ENCODE peak calls at places on chromosomes 3 and 15, in six cellular contexts. E, I, L, B, D and A are unnamed samples.

GRCh38 chr3:63228677-63229076 is 49.4 kb upstream of the SYNPR start:
- DNase-seq in B (no peak), E (peak), L (no peak), D (no peak), I (peak), A (no peak)

GRCh38 chr15:26525096-26525495 is 247.8 kb downstream of the GABRB3 start:
- DNase-seq in E (no peak), D (no peak), B (no peak), L (no peak), I (no peak), A (no peak)

GRCh38 chr3:29627136-29628117 is 346.6 kb downstream of the RBMS3 start:
- DNase-seq in I (no peak), D (no peak), E (no peak), L (no peak), B (no peak), A (no peak)

GRCh38 chr15:100725121-100726069 is 123.0 kb downstream of the ASB7 start:
- DNase-seq in E (no peak), B (no peak), D (peak), I (no peak), L (no peak), A (no peak)

GRCh38 chr3:137084579-137084978 is 126.8 kb downstream of the IL20RB start:
- DNase-seq in I (no peak), E (no peak), L (no peak), B (no peak), D (no peak), A (no peak)

GRCh38 chr3:14319654-14320182 is 82.7 kb upstream of the SLC6A6 start:
- DNase-seq in I (peak), B (peak), E (peak), L (peak), D (peak), A (peak)

GRCh38 chr3:114478806-114479205 is 185.0 kb downstream of the TIGIT start:
- DNase-seq in L (no peak), E (no peak), I (no peak), D (no peak), B (no peak), A (no peak)

GRCh38 chr3:59192473-59192872 is 142.6 kb upstream of the CFAP20DC start:
- DNase-seq in D (no peak), L (no peak), E (no peak), I (no peak), B (no peak), A (no peak)

GRCh38 chr3:29949131-29949530 is 657.3 kb upstream of the TGFBR2 start:
- DNase-seq in I (no peak), D (no peak), B (no peak), L (no peak), E (no peak), A (no peak)

GRCh38 chr3:183762304-183762703 is 63.1 kb downstream of the MAP6D1 start:
- DNase-seq in D (no peak), I (no peak), E (no peak), L (no peak), B (no peak), A (no peak)

GRCh38 chr3:51928438-51928837 is 13.3 kb downstream of the RRP9 start:
- DNase-seq in D (no peak), E (no peak), B (no peak), L (no peak), I (no peak), A (no peak)

GRCh38 chr3:114447545-114447944 is 153.7 kb downstream of the TIGIT start:
- DNase-seq in L (no peak), B (no peak), D (no peak), I (no peak), E (no peak), A (no peak)

GRCh38 chr3:9888540-9888939 is 1.9 kb upstream of the JAGN1 start:
- DNase-seq in I (no peak), B (no peak), L (no peak), D (no peak), E (peak), A (no peak)

GRCh38 chr3:13480340-13481318 is 523 bp downstream of the HDAC11 start:
- DNase-seq in B (no peak), E (no peak), D (no peak), I (no peak), L (no peak), A (no peak)

GRCh38 chr3:190862209-190863118 is at the start of gene GMNC:
- DNase-seq in I (peak), D (peak), L (no peak), B (peak), E (peak), A (no peak)

GRCh38 chr3:178304758-178305157 is 231.5 kb upstream of the KCNMB2 start:
- DNase-seq in I (no peak), B (no peak), L (no peak), D (no peak), E (no peak), A (no peak)

GRCh38 chr3:143613226-143613625 is 235.0 kb downstream of the SLC9A9 start:
- DNase-seq in B (no peak), I (no peak), L (no peak), D (no peak), E (no peak), A (no peak)

GRCh38 chr3:102230057-102230456 is 204.8 kb upstream of the ZPLD1 start:
- DNase-seq in B (no peak), D (no peak), E (no peak), L (no peak), I (no peak), A (no peak)

GRCh38 chr15:74182131-74182530 is 8.6 kb downstream of the ISLR start:
- DNase-seq in D (no peak), B (no peak), E (no peak), I (no peak), L (no peak), A (no peak)

GRCh38 chr15:101534376-101534970 is 45.0 kb upstream of the PCSK6 start:
- DNase-seq in D (peak), I (no peak), L (no peak), B (no peak), E (no peak), A (no peak)

GRCh38 chr3:152539191-152539764 is 270.5 kb downstream of the MBNL1 start:
- DNase-seq in E (peak), D (no peak), B (no peak), L (no peak), I (no peak), A (no peak)

GRCh38 chr3:58082047-58082446 is 73.8 kb downstream of the FLNB start:
- DNase-seq in I (peak), E (no peak), D (no peak), B (no peak), L (no peak), A (no peak)

GRCh38 chr15:73074241-73074640 is 22.0 kb downstream of the NEO1 start:
- DNase-seq in L (no peak), I (no peak), D (no peak), B (no peak), E (no peak), A (no peak)

GRCh38 chr3:117624424-117624823 is 914.8 kb downstream of the TUSC7 start:
- DNase-seq in B (no peak), E (no peak), I (no peak), L (no peak), D (no peak), A (no peak)

GRCh38 chr3:127735767-127736693 is 63.3 kb downstream of the ABTB1 start:
- DNase-seq in D (no peak), E (no peak), I (no peak), B (peak), L (peak), A (peak)

GRCh38 chr3:56837196-56837955 is 35.6 kb upstream of the ARHGEF3 start:
- DNase-seq in E (no peak), B (no peak), I (no peak), L (peak), D (no peak), A (no peak)

GRCh38 chr3:49248828-49249227 is 28.2 kb downstream of the C3orf62 start:
- DNase-seq in E (no peak), B (no peak), D (no peak), L (peak), I (peak), A (no peak)

GRCh38 chr3:20511863-20512262 is 325.9 kb upstream of the SGO1 start:
- DNase-seq in D (peak), B (peak), E (peak), I (peak), L (no peak), A (no peak)

GRCh38 chr3:175212896-175213295 is 353.8 kb downstream of the NAALADL2 start:
- DNase-seq in L (no peak), E (no peak), I (no peak), B (no peak), D (no peak), A (no peak)

GRCh38 chr15:52124270-52124878 is 11.8 kb upstream of the BCL2L10 start:
- DNase-seq in L (no peak), B (no peak), E (peak), D (no peak), I (no peak), A (no peak)

GRCh38 chr3:182479766-182480336 is 313.5 kb upstream of the ATP11B start:
- DNase-seq in B (no peak), I (no peak), L (no peak), E (no peak), D (no peak), A (no peak)

GRCh38 chr3:186452517-186452916 is 90.5 kb upstream of the DGKG start:
- DNase-seq in D (peak), I (no peak), B (no peak), E (no peak), L (no peak), A (no peak)

GRCh38 chr3:193665370-193665989 is 72.5 kb downstream of the OPA1 start:
- DNase-seq in D (no peak), I (peak), B (no peak), E (peak), L (no peak), A (no peak)

GRCh38 chr3:136772709-136773108 is 20.5 kb upstream of the STAG1 start:
- DNase-seq in I (no peak), B (no peak), L (no peak), D (no peak), E (no peak), A (no peak)

GRCh38 chr3:132881756-132882409 is 156.3 kb upstream of the TMEM108 start:
- DNase-seq in B (no peak), E (no peak), I (no peak), L (no peak), D (no peak), A (no peak)

GRCh38 chr15:80174017-80174746 is 21.4 kb downstream of the FAH start:
- DNase-seq in B (no peak), I (no peak), E (no peak), L (no peak), D (no peak), A (no peak)

DNA sequence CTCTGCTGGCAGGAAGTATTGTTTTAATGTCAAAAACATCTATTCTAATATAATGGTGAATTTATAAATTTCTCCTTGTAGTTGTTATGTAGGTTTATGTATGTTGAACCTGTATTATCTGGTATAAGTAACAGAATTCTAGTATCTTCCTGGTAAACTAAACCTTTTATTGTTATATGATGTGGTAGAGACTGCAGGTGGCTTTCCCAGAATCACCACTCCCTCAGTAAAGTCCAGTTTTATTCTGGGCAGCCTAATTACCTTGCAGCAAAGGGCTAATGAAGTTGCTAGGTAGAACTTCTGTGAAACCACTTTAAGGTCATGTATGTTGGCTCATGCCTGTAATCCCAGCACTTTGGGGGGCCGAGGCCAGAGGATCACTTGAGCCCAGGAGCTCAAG is 15.6 kb downstream of the CSNK1G1 start:
- DNase-seq in B (no peak), L (no peak), I (no peak), E (no peak), D (no peak), A (no peak)
- TF ChIP-seq POLR2A in B (no peak), L (no peak), I (no peak), E (no peak), D (no peak), A (no peak)

GRCh38 chr3:185347392-185347791 is 15.5 kb upstream of the MAP3K13 start:
- DNase-seq in E (no peak), B (no peak), D (no peak), I (no peak), L (no peak), A (no peak)

GRCh38 chr3:185339945-185340344 is 23.0 kb upstream of the MAP3K13 start:
- DNase-seq in E (no peak), B (no peak), L (no peak), D (no peak), I (no peak), A (no peak)

GRCh38 chr3:185337231-185337816 is 25.6 kb upstream of the MAP3K13 start:
- DNase-seq in B (no peak), I (no peak), E (peak), L (no peak), D (no peak), A (no peak)

GRCh38 chr3:185342458-185343169 is 20.3 kb upstream of the MAP3K13 start:
- DNase-seq in D (no peak), I (peak), L (no peak), E (no peak), B (no peak), A (no peak)

GRCh38 chr3:185341616-185342457 is 21.1 kb upstream of the MAP3K13 start:
- DNase-seq in D (no peak), E (no peak), B (no peak), L (no peak), I (peak), A (no peak)
- TF ChIP-seq TAF1 in D (no peak), E (no peak), B (no peak), L (no peak), I (no peak), A (no peak)

GRCh38 chr3:44554626-44555592 is at the start of gene ZKSCAN7:
- DNase-seq in D (peak), I (no peak), B (peak), L (no peak), E (peak), A (peak)
- TF ChIP-seq POLR2AphosphoS5 in D (peak), I (no peak), B (peak), L (peak), E (peak), A (no peak)

DNA sequence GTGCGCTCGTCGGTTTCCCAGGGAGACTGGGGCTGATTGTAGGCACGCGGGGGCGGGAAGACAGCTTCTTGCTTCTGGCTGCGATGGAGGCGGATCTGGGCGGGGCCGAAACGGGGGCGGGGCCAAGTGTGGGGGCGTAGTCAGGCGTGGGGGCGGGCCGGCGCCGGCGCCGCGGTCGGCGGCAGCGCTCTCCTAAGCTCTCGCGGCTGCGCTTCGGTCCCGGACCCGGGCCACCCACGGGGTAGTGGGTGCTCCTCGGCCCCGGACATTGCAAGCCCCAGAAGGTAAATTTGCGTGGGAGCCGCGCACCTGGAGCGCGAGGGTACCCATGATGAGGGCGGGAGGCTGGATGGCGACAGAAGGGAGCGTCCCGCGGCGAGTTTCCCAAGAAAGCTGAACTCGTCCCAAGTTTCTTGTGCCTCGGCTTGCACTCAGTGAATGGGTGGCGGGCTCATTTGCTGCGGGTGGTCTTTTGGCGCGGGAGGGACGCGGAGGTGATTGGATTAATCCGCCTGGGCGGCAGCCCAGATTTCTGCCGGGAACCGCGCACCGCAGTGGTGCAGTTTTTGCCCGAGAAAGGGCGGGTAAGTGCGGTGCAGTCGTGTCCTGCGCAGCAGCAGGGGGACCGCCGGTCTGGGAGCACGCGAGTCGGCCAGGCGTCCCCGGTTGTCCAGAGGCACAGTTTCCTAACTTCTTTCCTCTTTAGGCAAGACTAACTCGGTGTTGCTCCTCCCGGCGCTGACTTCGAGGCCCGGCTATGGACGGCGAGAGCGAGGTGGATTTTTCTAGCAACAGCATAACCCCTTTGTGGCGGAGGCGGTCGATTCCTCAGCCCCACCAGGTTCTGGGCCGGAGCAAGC is at the start of gene ARHGEF26:
- DNase-seq in B (peak), D (peak), E (peak), L (no peak), I (peak), A (peak)
- TF ChIP-seq POLR2A in B (no peak), D (peak), E (no peak), L (no peak), I (no peak), A (no peak)

GRCh38 chr15:71885390-71885789 is 75.0 kb downstream of the NR2E3 start:
- DNase-seq in B (no peak), I (no peak), L (no peak), D (no peak), E (no peak), A (no peak)
- TF ChIP-seq TAF1 in B (no peak), I (no peak), L (no peak), D (no peak), E (no peak), A (no peak)

GRCh38 chr3:69236808-69237707 is 114.7 kb upstream of the LMOD3 start:
- DNase-seq in I (no peak), E (no peak), L (no peak), B (no peak), D (no peak), A (no peak)
- TF ChIP-seq POLR2AphosphoS5 in I (no peak), E (no peak), L (no peak), B (no peak), D (no peak), A (no peak)

GRCh38 chr3:15858547-15859506 is 61.0 kb upstream of the ANKRD28 start:
- DNase-seq in E (peak), B (peak), L (peak), I (peak), D (peak), A (peak)

GRCh38 chr3:15861163-15861562 is 63.4 kb upstream of the ANKRD28 start:
- DNase-seq in D (no peak), B (no peak), I (peak), E (no peak), L (no peak), A (no peak)

GRCh38 chr3:15859507-15860013 is 61.8 kb upstream of the ANKRD28 start:
- DNase-seq in D (no peak), I (peak), B (peak), L (no peak), E (peak), A (peak)

GRCh38 chr3:15860014-15860934 is 62.5 kb upstream of the ANKRD28 start:
- DNase-seq in L (no peak), E (peak), I (peak), B (no peak), D (peak), A (peak)
- TF ChIP-seq POLR2A in L (peak), E (no peak), I (peak), B (no peak), D (no peak), A (peak)

GRCh38 chr3:147799601-147800000 is 390.4 kb downstream of the ZIC1 start:
- DNase-seq in D (no peak), E (no peak), I (no peak), L (no peak), B (no peak), A (no peak)

GRCh38 chr3:147793841-147794240 is 384.7 kb downstream of the ZIC1 start:
- DNase-seq in E (no peak), D (no peak), I (no peak), B (no peak), L (no peak), A (no peak)

DNA sequence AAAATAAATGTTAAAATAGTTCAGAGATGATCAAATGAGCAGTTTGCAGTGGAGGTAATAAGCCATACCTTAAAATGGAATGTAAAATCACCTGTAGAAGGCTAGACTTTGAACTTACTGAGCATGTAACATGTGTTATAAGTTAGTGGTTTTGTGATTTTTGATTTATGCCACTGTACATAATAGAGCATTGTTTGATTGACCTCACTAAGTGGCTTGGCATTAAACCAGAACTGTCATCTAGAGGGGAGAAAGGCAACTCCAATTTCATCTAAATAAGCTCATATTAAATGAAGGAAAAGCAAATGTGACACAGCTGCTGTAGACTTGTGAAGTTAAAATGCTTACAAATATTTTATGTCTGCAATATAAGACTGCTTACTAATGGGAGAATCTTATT is 387.9 kb downstream of the ZIC1 start:
- DNase-seq in I (no peak), D (no peak), L (no peak), B (no peak), E (no peak), A (no peak)
- TF ChIP-seq TAF1 in I (no peak), D (no peak), L (no peak), B (no peak), E (no peak), A (no peak)